ENCODE peak calls at places on chromosomes 3 and 15, in five cellular contexts. Q is stimulated activated CD8-positive, alpha-beta memory T cell treated with anti-CD3 and anti-CD28 coated beads, Interleukin-2, amount 100 ng/mL, for 48 hours; W is T-helper 17 cell; I is NCI-H446; A is cardiac fibroblast. B is an unnamed sample.

GRCh38 chr3:42013652-42014442 is 51.9 kb upstream of the ULK4 start:
- DNase-seq in Q (peak; percentile 19), W (peak; percentile 11), I (no peak), A (no peak), B (peak; percentile 46)

GRCh38 chr3:184546252-184546651 is 15.3 kb upstream of the EPHB3 start:
- DNase-seq in Q (no peak), W (no peak), I (no peak), A (no peak), B (no peak)

GRCh38 chr3:28800203-28800602 is 451.6 kb upstream of the AZI2 start:
- DNase-seq in Q (no peak), W (no peak), I (no peak), A (no peak), B (no peak)

GRCh38 chr3:124281453-124282316 is 289.8 kb upstream of the ROPN1 start:
- DNase-seq in Q (no peak), W (no peak), I (peak; percentile 11), A (peak; percentile 76), B (no peak)

GRCh38 chr3:14435175-14436011 is 33.0 kb downstream of the SLC6A6 start:
- DNase-seq in Q (no peak), W (no peak), I (no peak), A (peak; percentile 65), B (peak; percentile 40)

GRCh38 chr15:61660579-61660978 is 399.7 kb downstream of the VPS13C start:
- DNase-seq in Q (no peak), W (no peak), I (no peak), A (peak; percentile 64), B (no peak)

GRCh38 chr3:114608293-114608692 is 314.5 kb downstream of the TIGIT start:
- DNase-seq in Q (no peak), W (no peak), I (no peak), A (peak; percentile 95), B (no peak)

GRCh38 chr3:188174309-188175044 is 20.5 kb downstream of the LPP start:
- DNase-seq in Q (no peak), W (no peak), I (no peak), A (no peak), B (no peak)

GRCh38 chr3:60046212-60046611 is 996.4 kb upstream of the CFAP20DC start:
- DNase-seq in Q (no peak), W (no peak), I (no peak), A (no peak), B (no peak)

GRCh38 chr3:149378420-149379388 is 1.3 kb upstream of the TM4SF1 start:
- DNase-seq in Q (no peak), W (no peak), I (no peak), A (no peak), B (no peak)

GRCh38 chr3:130480736-130481135 is 36.2 kb upstream of the COL6A6 start:
- DNase-seq in Q (no peak), W (no peak), I (no peak), A (peak; percentile 24), B (no peak)